ENCODE peak calls at places on chromosomes 7 and 10, in five cellular contexts. I is SJSA1; R is lower lobe of right lung; A is CD8-positive, alpha-beta T cell; V is psoas muscle. T is an unnamed sample. For H3K36me3, the result is how much of the 10 kb centered on the place peaks cover.

GRCh38 chr7:91293136-91293535 is 28.9 kb downstream of the FZD1 start:
- DNase-seq in I (no peak), R (no peak), A (no peak), V (no peak), T (no peak)

GRCh38 chr7:44201813-44202212 is 1.0 kb downstream of the YKT6 start:
- DNase-seq in I (no peak), R (no peak), A (no peak), V (no peak), T (no peak)

GRCh38 chr10:5291501-5292195 is 73.1 kb upstream of the UCN3 start:
- DNase-seq in I (peak), R (peak), A (peak), V (peak), T (no peak)

GRCh38 chr10:116741391-116742351 is 695 bp downstream of the HSPA12A start:
- DNase-seq in I (peak), R (no peak), A (no peak), V (no peak), T (no peak)

GRCh38 chr7:112238852-112239610 is 32.5 kb downstream of the ZNF277 start:
- DNase-seq in I (no peak), R (no peak), A (no peak), V (no peak), T (no peak)

GRCh38 chr10:43027331-43027955 is 49.4 kb upstream of the RET start:
- DNase-seq in I (no peak), R (no peak), A (no peak), V (no peak), T (no peak)

GRCh38 chr7:100680589-100681271 is 7.2 kb downstream of the GNB2 start:
- DNase-seq in I (peak), R (peak), A (no peak), V (peak), T (no peak)

GRCh38 chr10:26721561-26721960 is 24.1 kb downstream of the PDSS1 start:
- DNase-seq in I (no peak), R (no peak), A (peak), V (no peak), T (no peak)

GRCh38 chr10:119737827-119738226 is 12.0 kb downstream of the INPP5F start:
- DNase-seq in I (peak), R (no peak), A (no peak), V (no peak), T (no peak)

GRCh38 chr7:22565315-22565811 is 65.4 kb upstream of the STEAP1B start:
- DNase-seq in I (no peak), R (no peak), A (no peak), V (no peak), T (no peak)

GRCh38 chr10:80462277-80462985 is 8.3 kb downstream of the TSPAN14 start:
- DNase-seq in I (no peak), R (no peak), A (no peak), V (no peak), T (no peak)

GRCh38 chr7:923108-924041 is 31.1 kb downstream of the ADAP1 start:
- DNase-seq in I (peak), R (peak), A (peak), V (peak), T (peak)

GRCh38 chr7:159031135-159031701 is 113.4 kb downstream of the VIPR2 start:
- DNase-seq in I (peak), R (no peak), A (no peak), V (peak), T (no peak)

GRCh38 chr7:93948106-93948505 is 26.6 kb downstream of the GNG11 start:
- DNase-seq in I (no peak), R (no peak), A (no peak), V (no peak), T (no peak)

GRCh38 chr7:158530800-158531609 is 56.6 kb downstream of the PTPRN2 start:
- DNase-seq in I (no peak), R (no peak), A (no peak), V (no peak), T (no peak)

GRCh38 chr7:71236488-71237179 is 104.7 kb downstream of the GALNT17 start:
- DNase-seq in I (no peak), R (no peak), A (no peak), V (no peak), T (no peak)

GRCh38 chr7:7962851-7963250 is 5.7 kb upstream of the GLCCI1 start:
- DNase-seq in I (no peak), R (no peak), A (no peak), V (no peak), T (no peak)

GRCh38 chr10:116671274-116671926 is 50.6 kb downstream of the PNLIPRP2 start:
- DNase-seq in I (no peak), R (no peak), A (no peak), V (no peak), T (no peak)

GRCh38 chr7:159020987-159021386 is 123.7 kb downstream of the VIPR2 start:
- DNase-seq in I (no peak), R (no peak), A (no peak), V (peak), T (no peak)

GRCh38 chr10:133276435-133277201 is at the start of gene ADAM8:
- DNase-seq in I (no peak), R (peak), A (peak), V (peak), T (no peak)

GRCh38 chr7:158020706-158021095 is 566.9 kb downstream of the PTPRN2 start:
- DNase-seq in I (peak), R (no peak), A (no peak), V (no peak), T (no peak)

GRCh38 chr10:115092555-115093285 is 445 bp upstream of the ATRNL1 start:
- DNase-seq in I (peak), R (no peak), A (peak), V (peak), T (no peak)

GRCh38 chr7:1558181-1558811 is 2.3 kb upstream of the TMEM184A start:
- DNase-seq in I (no peak), R (peak), A (no peak), V (peak), T (peak)

GRCh38 chr7:54858008-54858692 is 99.1 kb upstream of the SEC61G start:
- DNase-seq in I (no peak), R (no peak), A (no peak), V (no peak), T (no peak)

GRCh38 chr7:69630292-69630691 is 32.0 kb downstream of the AUTS2 start:
- DNase-seq in I (no peak), R (no peak), A (no peak), V (no peak), T (no peak)

DNA sequence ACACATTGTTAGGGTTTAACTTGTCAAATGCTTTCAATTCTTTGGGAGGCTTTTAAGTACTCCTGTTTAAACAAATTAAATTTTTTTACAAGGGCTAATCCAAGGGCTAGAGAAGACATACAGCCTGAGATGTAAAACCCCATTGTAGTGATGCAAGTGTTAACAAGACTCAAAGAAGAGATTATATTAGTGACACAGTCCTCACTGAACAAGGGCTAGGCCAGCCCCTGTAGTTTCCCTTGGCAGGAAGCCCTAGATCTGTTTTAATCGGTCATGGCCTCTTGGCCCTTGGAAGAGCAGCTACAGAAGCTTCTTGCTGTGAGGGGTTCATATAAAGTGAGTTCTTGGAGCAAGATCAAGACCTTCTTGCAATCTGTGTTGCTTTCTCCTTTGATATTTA is 1339.5 kb downstream of the XPNPEP1 start:
- DNase-seq in I (no peak), R (no peak), A (no peak), V (no peak), T (no peak)
- H3K36me3 ChIP-seq in I (under half), R (under half), A (under half), V (under half), T (under half)

DNA sequence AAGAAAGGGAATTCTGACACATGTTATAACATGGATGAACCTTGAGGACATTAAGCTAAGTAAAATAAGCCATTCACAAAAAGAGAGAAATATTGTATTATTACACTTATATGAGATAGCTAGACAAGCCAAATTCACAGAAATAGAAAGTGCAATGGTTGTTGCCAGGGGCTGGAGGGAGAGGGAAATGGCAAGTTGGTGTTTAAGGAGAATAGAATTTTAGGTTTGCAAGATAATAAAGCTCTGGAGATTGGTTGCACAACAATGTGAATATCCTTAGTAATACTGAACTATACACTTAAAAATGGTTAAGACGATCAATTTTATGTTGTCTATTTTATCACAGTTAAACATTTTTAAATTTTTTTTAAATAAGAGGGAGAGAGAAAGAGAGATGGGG is 25.0 kb upstream of the ADD3 start:
- DNase-seq in I (no peak), R (no peak), A (no peak), V (no peak), T (no peak)
- H3K4me3 ChIP-seq in I (no peak), R (no peak), A (no peak), V (no peak), T (no peak)

DNA sequence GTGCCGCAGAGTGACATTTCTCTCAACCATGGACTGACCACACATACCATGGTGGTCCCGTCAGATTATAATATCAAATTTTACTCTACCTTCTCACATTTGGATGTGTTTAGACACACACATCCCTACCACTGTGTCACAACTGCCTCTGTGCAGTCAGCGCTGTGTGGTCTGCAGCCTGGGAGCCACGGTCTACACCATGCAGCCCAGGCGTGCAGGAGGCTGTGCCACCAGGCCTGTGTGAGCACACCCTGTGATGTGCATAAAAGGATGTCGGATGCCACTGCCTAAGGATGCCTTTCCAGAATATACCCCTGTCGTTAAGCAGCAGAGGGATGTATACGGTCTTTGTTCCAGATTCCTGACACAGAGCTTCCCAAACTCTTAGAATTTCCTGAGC is 150.4 kb downstream of the TCERG1L start:
- DNase-seq in I (no peak), R (no peak), A (no peak), V (no peak), T (no peak)
- H3K36me3 ChIP-seq in I (under half), R (under half), A (under half), V (under half), T (under half)

GRCh38 chr7:134327896-134328295 is 11.2 kb upstream of the SLC35B4 start:
- DNase-seq in I (peak), R (no peak), A (peak), V (no peak), T (no peak)
- H3K4me3 ChIP-seq in I (no peak), R (no peak), A (no peak), V (no peak), T (no peak)

GRCh38 chr10:62059424-62059913 is 158.0 kb downstream of the ARID5B start:
- DNase-seq in I (no peak), R (no peak), A (no peak), V (no peak), T (no peak)
- H3K36me3 ChIP-seq in I (half or more), R (under half), A (under half), V (under half), T (under half)

T was measured in RWPE2.